ENCODE peak calls at places on chromosomes 4 and X, in four cellular contexts. R, J, Z and Q are unnamed samples.

GRCh38 chr4:6182390-6183280 is 17.7 kb downstream of the JAKMIP1 start:
- DNase-seq in J (no peak), Z (no peak), R (no peak), Q (no peak)

GRCh38 chr4:82947498-82947897 is 47.0 kb downstream of the THAP9 start:
- DNase-seq in Z (no peak), J (no peak), R (no peak), Q (no peak)

GRCh38 chr4:153555730-153556440 is 89.7 kb downstream of the TMEM131L start:
- DNase-seq in J (no peak), R (no peak), Z (peak; percentile 71), Q (peak; percentile 29)

GRCh38 chr4:148443550-148444295 is 1.5 kb upstream of the NR3C2 start:
- DNase-seq in R (peak; percentile 20), Z (no peak), J (peak; percentile 56), Q (no peak)

GRCh38 chr4:13524504-13525243 is 19.6 kb downstream of the NKX3-2 start:
- DNase-seq in Z (no peak), R (peak; percentile 7), J (no peak), Q (no peak)

GRCh38 chrX:135509885-135510284 is 10.6 kb upstream of the INTS6L start:
- DNase-seq in Z (no peak), R (no peak), J (no peak), Q (no peak)

GRCh38 chr4:93776386-93777080 is 52.0 kb upstream of the ATOH1 start:
- DNase-seq in R (no peak), Z (peak; percentile 8), J (no peak), Q (no peak)

GRCh38 chrX:12922600-12922919 is 16.1 kb downstream of the TLR8 start:
- DNase-seq in J (no peak), Z (no peak), R (no peak), Q (no peak)

GRCh38 chrX:54473993-54474859 is 21.8 kb downstream of the FGD1 start:
- DNase-seq in Z (no peak), R (no peak), J (no peak), Q (no peak)

GRCh38 chrX:133590703-133591505 is 175.6 kb upstream of the GPC4 start:
- DNase-seq in R (no peak), J (no peak), Z (no peak), Q (no peak)

GRCh38 chrX:104118765-104119164 is 6.4 kb downstream of the ZCCHC18 start:
- DNase-seq in Z (no peak), J (no peak), R (no peak), Q (no peak)

GRCh38 chr4:4603592-4603991 is 61.7 kb upstream of the STX18 start:
- DNase-seq in J (no peak), Z (no peak), R (no peak), Q (no peak)

GRCh38 chr4:53490161-53490915 is 100.9 kb downstream of the LNX1 start:
- DNase-seq in J (no peak), R (no peak), Z (no peak), Q (no peak)

GRCh38 chrX:153406903-153407302 is 4.4 kb upstream of the ZFP92 start:
- DNase-seq in Z (no peak), J (no peak), R (no peak), Q (no peak)

GRCh38 chr4:101697266-101697665 is 93.3 kb upstream of the BANK1 start:
- DNase-seq in R (no peak), J (no peak), Z (no peak), Q (no peak)

GRCh38 chrX:124086411-124086810 is 124.9 kb downstream of the STAG2 start:
- DNase-seq in J (no peak), R (no peak), Z (no peak), Q (no peak)

GRCh38 chr4:95606739-95607138 is 58.0 kb upstream of the UNC5C start:
- DNase-seq in R (no peak), J (no peak), Z (no peak), Q (no peak)

GRCh38 chrX:136497556-136498048 is at the start of gene HTATSF1:
- DNase-seq in J (peak; percentile 38), Z (no peak), R (no peak), Q (peak; percentile 11)

GRCh38 chr4:175373031-175373430 is 439.0 kb downstream of the GPM6A start:
- DNase-seq in R (no peak), Z (no peak), J (no peak), Q (no peak)

GRCh38 chr4:102580463-102580842 is 79.3 kb downstream of the NFKB1 start:
- DNase-seq in J (no peak), Z (no peak), R (no peak), Q (no peak)

GRCh38 chr4:797066-797465 is 28.9 kb downstream of the CPLX1 start:
- DNase-seq in J (no peak), R (no peak), Z (no peak), Q (no peak)

GRCh38 chrX:65491620-65492019 is 43.0 kb downstream of the LAS1L start:
- DNase-seq in J (no peak), R (no peak), Z (no peak), Q (no peak)

GRCh38 chrX:68822641-68823410 is 6.0 kb upstream of the EFNB1 start:
- DNase-seq in R (no peak), Z (peak; percentile 65), J (peak; percentile 72), Q (peak; percentile 73)

GRCh38 chr4:111399523-111400135 is 745.6 kb upstream of the FAM241A start:
- DNase-seq in R (no peak), J (no peak), Z (no peak), Q (no peak)

GRCh38 chr4:27947320-27947719 is 1086.7 kb downstream of the STIM2 start:
- DNase-seq in J (no peak), Z (no peak), R (no peak), Q (no peak)

GRCh38 chr4:119000400-119000799 is 111.7 kb downstream of the SYNPO2 start:
- DNase-seq in Z (no peak), J (no peak), R (no peak), Q (no peak)

GRCh38 chrX:101931494-101932248 is at the start of gene ZMAT1:
- DNase-seq in J (peak; percentile 91), Z (peak; percentile 72), R (peak; percentile 90), Q (peak; percentile 75)

GRCh38 chrX:12080265-12080664 is 58.0 kb upstream of the FRMPD4 start:
- DNase-seq in J (peak; percentile 52), Z (peak; percentile 42), R (no peak), Q (peak; percentile 26)

GRCh38 chr4:148874331-148874730 is 432.1 kb upstream of the NR3C2 start:
- DNase-seq in Z (no peak), R (no peak), J (peak; percentile 9), Q (no peak)

GRCh38 chrX:118528089-118528753 is 32.6 kb downstream of the DOCK11 start:
- DNase-seq in Z (no peak), J (no peak), R (no peak), Q (no peak)

GRCh38 chr4:137644201-137644600 is 111.9 kb upstream of the PCDH18 start:
- DNase-seq in R (no peak), Z (no peak), J (no peak), Q (no peak)

GRCh38 chr4:141352775-141353544 is 132.3 kb downstream of the ZNF330 start:
- DNase-seq in J (peak; percentile 30), Z (peak; percentile 25), R (no peak), Q (peak; percentile 29)

GRCh38 chrX:102975016-102975415 is 37.9 kb downstream of the RAB40AL start:
- DNase-seq in J (no peak), Z (peak; percentile 69), R (no peak), Q (no peak)

GRCh38 chrX:79259073-79259689 is 108.0 kb downstream of the ITM2A start:
- DNase-seq in J (no peak), Z (no peak), R (no peak), Q (no peak)

GRCh38 chr4:24551492-24552330 is 32.6 kb downstream of the DHX15 start:
- DNase-seq in Z (no peak), R (no peak), J (no peak), Q (no peak)

GRCh38 chr4:126396703-126397102 is 1081.9 kb downstream of the FAT4 start:
- DNase-seq in Z (no peak), J (no peak), R (no peak), Q (no peak)

GRCh38 chr4:147247577-147247976 is 233.3 kb upstream of the EDNRA start:
- DNase-seq in Z (peak; percentile 6), R (no peak), J (no peak), Q (no peak)